ENCODE peak calls at places on chromosomes 5 and 9, in ten cellular contexts. V, T, B, Q, O, G, W, D, S and E are unnamed samples.

GRCh38 chr5:9056046-9056445 is 489.8 kb downstream of the SEMA5A start:
- DNase-seq in V (no peak), T (no peak), B (no peak), Q (no peak), O (no peak), G (no peak), W (no peak), D (no peak), S (no peak), E (no peak)

GRCh38 chr9:108117775-108118174 is 628.2 kb upstream of the KLF4 start:
- DNase-seq in V (no peak), T (no peak), B (no peak), Q (no peak), O (no peak), G (peak; percentile 8), W (no peak), D (peak; percentile 18), S (no peak), E (no peak)

GRCh38 chr9:121288874-121289553 is 21.1 kb downstream of the GSN start:
- DNase-seq in V (peak; percentile 90), T (peak; percentile 69), B (peak; percentile 73), Q (no peak), O (peak; percentile 66), G (peak; percentile 78), W (peak; percentile 88), D (no peak), S (peak; percentile 90), E (peak; percentile 90)

GRCh38 chr5:162768962-162769464 is 668.4 kb upstream of the CCNG1 start:
- DNase-seq in V (no peak), T (no peak), B (no peak), Q (no peak), O (no peak), G (peak; percentile 44), W (no peak), D (no peak), S (no peak), E (no peak)

GRCh38 chr5:166117744-166118072 is 2173.7 kb upstream of the WWC1 start:
- DNase-seq in V (no peak), T (no peak), B (no peak), Q (no peak), O (no peak), G (no peak), W (no peak), D (no peak), S (no peak), E (no peak)

GRCh38 chr5:138470322-138471285 is 5.3 kb downstream of the EGR1 start:
- DNase-seq in V (no peak), T (no peak), B (peak; percentile 83), Q (no peak), O (no peak), G (peak; percentile 51), W (no peak), D (no peak), S (no peak), E (no peak)

GRCh38 chr9:23842531-23843129 is 16.6 kb upstream of the ELAVL2 start:
- DNase-seq in V (no peak), T (no peak), B (no peak), Q (no peak), O (no peak), G (no peak), W (no peak), D (no peak), S (no peak), E (no peak)

GRCh38 chr9:214488-215448 is at the start of gene DOCK8:
- DNase-seq in V (no peak), T (peak; percentile 70), B (no peak), Q (peak; percentile 46), O (peak; percentile 44), G (peak; percentile 86), W (peak; percentile 73), D (no peak), S (peak; percentile 26), E (no peak)

GRCh38 chr9:81827616-81828296 is 100.5 kb upstream of the SPATA31D4 start:
- DNase-seq in V (no peak), T (no peak), B (no peak), Q (no peak), O (no peak), G (no peak), W (no peak), D (no peak), S (no peak), E (no peak)

GRCh38 chr9:105662184-105663104 is at the start of gene TAL2:
- DNase-seq in V (no peak), T (no peak), B (no peak), Q (no peak), O (no peak), G (no peak), W (no peak), D (no peak), S (no peak), E (no peak)

GRCh38 chr9:119289740-119290139 is 79.5 kb downstream of the BRINP1 start:
- DNase-seq in V (no peak), T (no peak), B (peak; percentile 10), Q (no peak), O (peak; percentile 53), G (peak; percentile 79), W (peak; percentile 70), D (peak; percentile 51), S (peak; percentile 51), E (no peak)

GRCh38 chr9:74742792-74743389 is 144.8 kb downstream of the TRPM6 start:
- DNase-seq in V (no peak), T (no peak), B (peak; percentile 9), Q (no peak), O (peak; percentile 52), G (peak; percentile 61), W (no peak), D (no peak), S (peak; percentile 74), E (no peak)

GRCh38 chr5:151581347-151581746 is 9.8 kb downstream of the FAT2 start:
- DNase-seq in V (no peak), T (no peak), B (no peak), Q (no peak), O (no peak), G (no peak), W (no peak), D (no peak), S (no peak), E (no peak)

GRCh38 chr5:151578326-151579025 is 12.7 kb downstream of the FAT2 start:
- DNase-seq in V (no peak), T (no peak), B (no peak), Q (no peak), O (no peak), G (no peak), W (no peak), D (no peak), S (no peak), E (no peak)

GRCh38 chr5:151580239-151580638 is 10.9 kb downstream of the FAT2 start:
- DNase-seq in V (no peak), T (no peak), B (no peak), Q (no peak), O (no peak), G (no peak), W (no peak), D (no peak), S (no peak), E (no peak)

GRCh38 chr5:151581841-151582583 is 9.1 kb downstream of the FAT2 start:
- DNase-seq in V (no peak), T (no peak), B (no peak), Q (no peak), O (no peak), G (no peak), W (no peak), D (no peak), S (no peak), E (no peak)

DNA sequence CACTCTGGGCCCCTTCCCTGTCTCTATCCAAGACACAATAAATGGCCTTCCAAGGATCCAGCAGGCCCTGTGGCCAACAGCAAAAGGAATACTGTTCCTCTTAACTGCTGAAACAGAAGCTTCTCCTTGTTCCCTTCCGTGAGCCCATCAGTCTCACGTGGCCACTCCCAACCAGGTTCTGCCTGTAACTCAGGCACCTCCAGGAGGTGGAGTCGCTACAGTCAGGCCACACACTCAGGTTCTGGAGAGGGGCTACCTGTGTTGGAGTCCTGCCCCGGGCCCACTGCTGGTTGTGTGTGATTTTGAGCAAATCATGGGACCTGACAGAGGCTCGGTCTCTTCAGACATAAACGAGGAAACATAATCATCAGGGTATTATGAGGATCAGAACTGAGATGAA is 10.3 kb downstream of the FAT2 start:
- DNase-seq in V (no peak), T (no peak), B (no peak), Q (no peak), O (no peak), G (no peak), W (no peak), D (no peak), S (no peak), E (no peak)
- TF ChIP-seq CTCF in V (no peak), T (no peak), B (no peak), Q (no peak), O (no peak), G (no peak), W (no peak), D (no peak), S (no peak), E (no peak)

DNA sequence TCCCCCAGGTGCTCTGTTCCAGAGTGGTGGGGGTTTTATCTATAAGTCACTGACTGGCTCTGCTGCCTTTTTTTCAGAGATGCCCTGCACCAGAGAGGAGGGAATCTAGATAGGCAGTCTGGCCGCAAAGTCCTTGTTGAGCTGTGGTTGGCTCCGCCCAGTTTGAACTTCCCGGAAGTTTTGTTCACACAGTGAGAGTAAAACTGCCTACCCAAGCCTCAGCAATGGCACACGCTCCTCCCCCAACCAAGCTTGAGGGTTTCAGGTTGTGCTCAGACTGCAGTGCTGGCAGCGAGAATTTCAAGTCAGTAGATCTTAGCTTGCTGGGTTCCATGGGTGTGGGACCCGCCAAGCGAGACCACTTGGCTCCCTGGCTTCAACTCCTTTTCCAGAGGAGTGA is 1428.6 kb downstream of the MAT2B start:
- DNase-seq in V (no peak), T (no peak), B (no peak), Q (no peak), O (no peak), G (no peak), W (no peak), D (no peak), S (no peak), E (no peak)
- TF ChIP-seq CTCF in V (no peak), T (no peak), B (no peak), Q (no peak), O (no peak), G (no peak), W (no peak), D (no peak), S (no peak), E (no peak)

DNA sequence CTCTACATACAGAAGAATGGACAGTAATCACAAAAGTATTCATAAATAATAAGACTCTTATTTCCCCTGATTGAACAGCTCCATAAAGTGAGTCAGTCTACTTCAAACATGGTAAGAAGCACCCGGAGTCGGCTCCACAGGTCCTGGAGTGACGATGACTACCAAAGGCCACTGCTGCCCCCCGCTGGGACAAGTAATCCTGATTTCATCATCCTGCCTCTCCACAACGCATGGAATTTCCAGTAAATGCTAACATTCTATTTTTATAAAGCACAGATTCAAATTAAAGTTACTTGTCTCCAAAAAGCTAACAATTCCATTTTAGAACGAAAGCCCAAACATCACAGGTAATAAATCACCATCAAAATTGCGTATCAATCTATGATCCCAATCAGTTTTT is 16.2 kb downstream of the ATPSCKMT start:
- DNase-seq in V (no peak), T (no peak), B (peak; percentile 90), Q (no peak), O (peak; percentile 93), G (peak; percentile 51), W (no peak), D (peak; percentile 82), S (peak; percentile 97), E (no peak)
- TF ChIP-seq CTCF in V (no peak), T (peak; percentile 23), B (peak; percentile 78), Q (no peak), O (peak; percentile 31), G (peak; percentile 37), W (no peak), D (no peak), S (no peak), E (peak; percentile 79)

GRCh38 chr5:131164931-131165727 is at the start of gene HINT1:
- DNase-seq in V (peak; percentile 89), T (peak; percentile 94), B (peak; percentile 81), Q (peak; percentile 62), O (peak; percentile 87), G (peak; percentile 98), W (peak; percentile 93), D (peak; percentile 62), S (peak; percentile 90), E (peak; percentile 97)
- TF ChIP-seq CTCF in V (no peak), T (no peak), B (peak; percentile 5), Q (no peak), O (no peak), G (peak; percentile 4), W (no peak), D (peak; percentile 16), S (peak; percentile 27), E (peak; percentile 45)